ENCODE peak calls at places on chromosome 10, in seven cellular contexts. N, P, R, J, V, T and W are unnamed samples.

GRCh38 chr10:131880016-131880590 is 20.7 kb upstream of the PPP2R2D start:
- DNase-seq in V (no peak), P (no peak), N (no peak), R (no peak), T (no peak), J (no peak), W (no peak)

GRCh38 chr10:30454744-30455498 is 20.9 kb downstream of the MAP3K8 start:
- DNase-seq in P (no peak), V (peak), T (no peak), N (no peak), R (no peak), J (no peak), W (no peak)

GRCh38 chr10:120783098-120783497 is 68.1 kb upstream of the WDR11 start:
- DNase-seq in J (no peak), P (no peak), V (no peak), R (no peak), N (no peak), T (no peak), W (no peak)

GRCh38 chr10:99612167-99612831 is 7.9 kb downstream of the SLC25A28 start:
- DNase-seq in T (peak), J (peak), V (peak), R (peak), N (peak), P (no peak), W (no peak)

GRCh38 chr10:53222806-53223205 is 450.2 kb upstream of the MBL2 start:
- DNase-seq in N (no peak), J (no peak), T (no peak), V (no peak), R (no peak), P (no peak), W (no peak)

GRCh38 chr10:24645022-24645421 is 78.7 kb downstream of the ARHGAP21 start:
- DNase-seq in N (no peak), P (no peak), T (no peak), J (no peak), R (no peak), V (no peak), W (no peak)

GRCh38 chr10:58641708-58642107 is 129.0 kb downstream of the BICC1 start:
- DNase-seq in P (no peak), T (no peak), J (no peak), V (peak), R (no peak), N (no peak), W (no peak)

GRCh38 chr10:77001186-77001585 is 636.4 kb downstream of the KCNMA1 start:
- DNase-seq in V (no peak), T (no peak), N (no peak), R (no peak), P (no peak), J (no peak), W (no peak)

GRCh38 chr10:92834981-92835380 is 13.3 kb upstream of the EXOC6 start:
- DNase-seq in N (no peak), T (no peak), P (no peak), J (no peak), R (no peak), V (peak), W (no peak)

GRCh38 chr10:124744047-124744687 is at the start of gene FAM53B:
- DNase-seq in N (peak), T (peak), R (peak), V (peak), P (peak), J (peak), W (peak)

GRCh38 chr10:124657806-124658205 is 86.4 kb downstream of the FAM53B start:
- DNase-seq in J (no peak), R (no peak), P (no peak), V (peak), N (no peak), T (no peak), W (no peak)

GRCh38 chr10:34343764-34344163 is 471.3 kb downstream of the PARD3 start:
- DNase-seq in J (no peak), P (no peak), T (no peak), N (no peak), V (peak), R (no peak), W (no peak)

GRCh38 chr10:106439366-106439765 is 725.1 kb downstream of the SORCS1 start:
- DNase-seq in P (no peak), T (no peak), V (no peak), J (no peak), R (no peak), N (no peak), W (no peak)

GRCh38 chr10:9615179-9615578 is 1402.5 kb upstream of the CELF2 start:
- DNase-seq in N (no peak), T (no peak), R (no peak), J (no peak), V (peak), P (no peak), W (no peak)

GRCh38 chr10:118970770-118971169 is 58.7 kb upstream of the NANOS1 start:
- DNase-seq in V (no peak), J (no peak), R (no peak), N (no peak), P (no peak), T (no peak), W (peak)

GRCh38 chr10:64041185-64041988 is 520.2 kb downstream of the REEP3 start:
- DNase-seq in N (peak), V (peak), T (peak), R (peak), J (peak), P (peak), W (peak)

GRCh38 chr10:131233611-131234258 is 77.8 kb downstream of the TCERG1L start:
- DNase-seq in R (no peak), J (no peak), P (no peak), V (no peak), N (no peak), T (no peak), W (no peak)

GRCh38 chr10:955127-955819 is 23.8 kb upstream of the LARP4B start:
- DNase-seq in V (no peak), P (no peak), T (no peak), J (no peak), R (no peak), N (no peak), W (no peak)

GRCh38 chr10:110617455-110618162 is 26.5 kb upstream of the RBM20 start:
- DNase-seq in R (no peak), P (no peak), N (no peak), J (peak), T (no peak), V (no peak), W (no peak)

GRCh38 chr10:30728786-30729185 is 99.2 kb upstream of the LYZL2 start:
- DNase-seq in P (no peak), T (no peak), V (no peak), R (no peak), J (no peak), N (no peak), W (no peak)

GRCh38 chr10:26725837-26726727 is 28.6 kb downstream of the PDSS1 start:
- DNase-seq in V (peak), R (peak), T (peak), N (peak), J (peak), P (peak), W (peak)

GRCh38 chr10:106076496-106076895 is 1088.0 kb downstream of the SORCS1 start:
- DNase-seq in V (peak), J (no peak), P (no peak), R (no peak), N (no peak), T (no peak), W (no peak)

GRCh38 chr10:60809157-60809556 is 30.9 kb downstream of the CDK1 start:
- DNase-seq in J (no peak), N (peak), T (no peak), P (no peak), R (no peak), V (peak), W (no peak)

DNA sequence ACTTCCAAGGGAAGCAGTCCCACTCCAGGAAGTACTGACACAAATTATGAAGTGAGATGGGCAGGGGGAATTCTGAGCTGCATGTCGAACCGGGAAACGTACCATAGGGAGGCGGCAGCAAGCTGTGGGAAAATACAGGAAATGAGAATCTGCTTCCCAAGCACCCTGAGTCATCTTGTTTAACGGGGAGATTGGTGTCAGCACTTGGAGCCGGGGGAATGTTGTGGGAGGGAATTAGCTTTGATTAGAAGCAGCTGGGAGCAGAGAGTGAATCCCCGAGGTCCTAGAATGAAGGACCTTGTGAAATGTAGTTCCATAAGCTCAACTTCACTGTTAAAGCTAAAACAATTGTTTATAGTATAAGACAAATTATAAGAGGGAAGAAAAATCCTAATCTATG is 141.4 kb upstream of the PRKCQ start:
- DNase-seq in N (peak), R (no peak), J (no peak), P (no peak), T (peak), V (peak), W (no peak)
- TF ChIP-seq CTCF in N (peak), R (no peak), J (no peak), P (no peak), T (no peak), V (peak), W (no peak)

DNA sequence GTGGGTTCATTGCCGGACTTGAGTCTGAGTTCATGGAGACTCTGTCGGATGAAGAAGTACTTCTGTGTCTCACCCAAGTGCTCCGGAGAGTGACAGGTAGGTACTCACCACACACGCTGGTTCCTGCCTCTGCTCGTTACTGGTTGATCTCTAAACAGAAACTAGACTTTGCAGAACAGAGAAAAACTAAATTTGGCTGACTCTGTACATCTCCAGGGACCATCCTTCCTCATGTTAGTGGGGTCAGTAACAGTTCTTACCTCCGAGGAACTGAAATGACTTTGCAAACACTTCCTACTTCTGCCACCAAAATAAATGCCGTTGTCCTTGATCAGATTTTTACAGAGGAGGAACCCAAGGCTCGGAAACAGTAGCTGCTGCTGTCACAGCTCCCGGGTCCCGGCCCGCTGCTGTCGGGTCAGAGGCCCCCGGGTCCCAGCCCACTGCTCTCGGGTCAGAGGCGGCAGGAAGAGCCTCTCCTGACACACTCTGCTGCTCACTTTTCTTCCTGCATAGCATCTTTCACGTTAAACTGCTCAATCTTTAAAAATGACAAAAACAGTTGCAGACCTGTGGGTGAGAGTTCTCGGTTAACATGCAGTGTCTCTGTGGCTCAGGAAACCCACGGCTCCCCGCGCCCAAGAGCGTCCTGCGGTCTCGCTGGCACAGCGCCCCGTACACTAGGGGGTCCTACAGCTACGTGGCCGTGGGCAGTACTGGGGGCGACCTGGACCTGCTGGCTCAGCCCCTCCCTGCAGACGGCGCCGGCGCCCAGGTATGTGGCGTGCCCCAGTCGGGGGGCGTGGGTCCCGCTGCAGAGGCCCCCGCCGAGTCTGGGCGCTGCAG is 4.8 kb upstream of the MTG1 start:
- DNase-seq in P (peak), J (peak), T (no peak), N (no peak), V (no peak), R (no peak), W (no peak)
- TF ChIP-seq CTCF in P (no peak), J (peak), T (no peak), N (no peak), V (no peak), R (no peak), W (no peak)

DNA sequence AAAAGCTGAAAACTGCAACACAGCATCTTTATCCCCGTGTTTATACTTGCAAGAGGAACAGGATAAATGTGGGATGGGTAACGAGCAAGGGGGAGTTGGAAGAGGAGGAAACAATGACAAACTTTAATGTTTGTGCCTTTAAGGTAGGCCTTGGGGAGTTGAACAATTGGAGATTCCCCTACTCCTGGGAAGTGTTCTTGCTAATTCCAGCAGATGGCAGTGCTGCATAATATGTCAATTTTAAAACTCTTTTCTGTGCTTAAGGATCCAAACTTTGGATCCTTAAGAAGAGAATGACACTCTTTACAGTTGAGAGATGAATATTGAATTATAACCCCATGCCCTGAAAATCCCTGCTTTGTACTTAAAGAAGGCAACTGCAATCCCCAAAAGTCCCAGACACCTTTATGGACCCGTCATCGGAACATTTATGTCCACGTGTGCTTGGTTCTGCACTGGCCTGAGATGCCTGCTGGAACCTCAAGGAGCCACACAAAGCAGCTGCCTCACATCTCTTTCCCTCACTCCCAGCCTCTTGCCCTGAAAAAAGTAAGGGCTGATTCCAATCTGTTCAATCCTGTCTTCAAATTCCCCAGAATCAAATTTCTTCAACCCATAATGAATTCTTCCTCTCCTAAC is 12.0 kb downstream of the IFIT5 start:
- DNase-seq in P (no peak), N (peak), T (peak), V (peak), J (peak), R (peak), W (no peak)
- TF ChIP-seq CTCF in P (peak), N (peak), T (peak), V (peak), J (peak), R (peak), W (peak)

GRCh38 chr10:90088008-90088322 is 386.6 kb downstream of the KIF20B start:
- DNase-seq in J (no peak), V (no peak), N (no peak), T (no peak), P (no peak), R (no peak), W (no peak)

GRCh38 chr10:90089724-90090123 is 388.3 kb downstream of the KIF20B start:
- DNase-seq in V (no peak), J (no peak), P (no peak), R (no peak), T (no peak), N (no peak), W (no peak)

GRCh38 chr10:90087197-90088007 is 386.0 kb downstream of the KIF20B start:
- DNase-seq in P (no peak), T (peak), N (peak), V (peak), J (peak), R (no peak), W (no peak)
- TF ChIP-seq CTCF in P (no peak), T (no peak), N (no peak), V (no peak), J (no peak), R (no peak), W (no peak)